ENCODE peak calls at places on chromosomes 1 and 21, in seven cellular contexts. Q is small intestine, F is RWPE1, T is IMR-90, H is aorta, D is cardiac muscle cell, Y is prostate gland. N is an unnamed sample.

GRCh38 chr21:39384674-39385298 is 35.9 kb upstream of the HMGN1 start:
- DNase-seq in Q (peak; percentile 9), F (no peak), T (peak; percentile 55), H (no peak), D (no peak), Y (no peak), N (no peak)

GRCh38 chr21:16378570-16378969 is 648.8 kb downstream of the USP25 start:
- DNase-seq in Q (no peak), F (no peak), T (no peak), H (no peak), D (no peak), Y (no peak), N (no peak)

GRCh38 chr1:8705104-8705503 is 112.3 kb downstream of the RERE start:
- DNase-seq in Q (no peak), F (no peak), T (no peak), H (no peak), D (no peak), Y (peak; percentile 22), N (no peak)

GRCh38 chr1:194975913-194976312 is 1632.3 kb downstream of the KCNT2 start:
- DNase-seq in Q (no peak), F (no peak), T (peak; percentile 62), H (no peak), D (no peak), Y (no peak), N (no peak)

GRCh38 chr1:78211483-78212092 is 165.8 kb downstream of the GIPC2 start:
- DNase-seq in Q (no peak), F (no peak), T (no peak), H (peak; percentile 32), D (no peak), Y (no peak), N (no peak)

GRCh38 chr1:14263207-14263606 is 335.3 kb upstream of the KAZN start:
- DNase-seq in Q (no peak), F (no peak), T (no peak), H (no peak), D (no peak), Y (no peak), N (no peak)

GRCh38 chr1:175814885-175815284 is 71.5 kb upstream of the TNR start:
- DNase-seq in Q (no peak), F (no peak), T (no peak), H (no peak), D (no peak), Y (no peak), N (no peak)

GRCh38 chr21:21195417-21195816 is 197.2 kb downstream of the NCAM2 start:
- DNase-seq in Q (no peak), F (no peak), T (no peak), H (no peak), D (no peak), Y (no peak), N (no peak)

GRCh38 chr1:226624526-226624925 is 76.0 kb downstream of the STUM start:
- DNase-seq in Q (no peak), F (peak; percentile 94), T (peak; percentile 46), H (peak; percentile 55), D (peak; percentile 13), Y (no peak), N (no peak)

GRCh38 chr1:90154711-90155110 is 159.8 kb downstream of the ZNF326 start:
- DNase-seq in Q (no peak), F (no peak), T (no peak), H (no peak), D (no peak), Y (no peak), N (no peak)

GRCh38 chr1:202205523-202206190 is 12.1 kb downstream of the LGR6 start:
- DNase-seq in Q (no peak), F (no peak), T (no peak), H (no peak), D (peak; percentile 21), Y (no peak), N (no peak)

GRCh38 chr21:41207401-41208388 is 39.7 kb downstream of the BACE2 start:
- DNase-seq in Q (peak; percentile 80), F (no peak), T (peak; percentile 86), H (peak; percentile 88), D (peak; percentile 89), Y (peak; percentile 56), N (no peak)

GRCh38 chr1:221637641-221638041 is 104.2 kb downstream of the DUSP10 start:
- DNase-seq in Q (no peak), F (no peak), T (peak; percentile 34), H (no peak), D (peak; percentile 12), Y (no peak), N (no peak)

GRCh38 chr1:39639333-39640130 is at the start of gene HEYL:
- DNase-seq in Q (peak; percentile 52), F (peak; percentile 40), T (peak; percentile 19), H (peak; percentile 94), D (peak; percentile 56), Y (no peak), N (no peak)

GRCh38 chr1:167200749-167201148 is 19.9 kb upstream of the POU2F1 start:
- DNase-seq in Q (no peak), F (no peak), T (no peak), H (no peak), D (no peak), Y (no peak), N (no peak)

GRCh38 chr1:20848162-20848561 is 61.1 kb upstream of the HP1BP3 start:
- DNase-seq in Q (no peak), F (no peak), T (peak; percentile 49), H (no peak), D (no peak), Y (no peak), N (no peak)

GRCh38 chr1:226209307-226210059 is 14.0 kb upstream of the MIXL1 start:
- DNase-seq in Q (no peak), F (no peak), T (no peak), H (no peak), D (no peak), Y (no peak), N (no peak)

GRCh38 chr1:101060992-101061391 is 35.4 kb upstream of the DPH5 start:
- DNase-seq in Q (no peak), F (no peak), T (no peak), H (no peak), D (no peak), Y (no peak), N (no peak)

GRCh38 chr1:43930949-43931275 is 2.7 kb upstream of the ARTN start:
- DNase-seq in Q (no peak), F (no peak), T (no peak), H (no peak), D (no peak), Y (no peak), N (no peak)
- H3K27ac ChIP-seq in Q (no peak overlapping the region), F (peak overlapping the region; percentile 96), T (no peak overlapping the region), H (no peak overlapping the region), D (no peak overlapping the region), Y (no peak overlapping the region), N (peak overlapping the region; percentile 52)

DNA sequence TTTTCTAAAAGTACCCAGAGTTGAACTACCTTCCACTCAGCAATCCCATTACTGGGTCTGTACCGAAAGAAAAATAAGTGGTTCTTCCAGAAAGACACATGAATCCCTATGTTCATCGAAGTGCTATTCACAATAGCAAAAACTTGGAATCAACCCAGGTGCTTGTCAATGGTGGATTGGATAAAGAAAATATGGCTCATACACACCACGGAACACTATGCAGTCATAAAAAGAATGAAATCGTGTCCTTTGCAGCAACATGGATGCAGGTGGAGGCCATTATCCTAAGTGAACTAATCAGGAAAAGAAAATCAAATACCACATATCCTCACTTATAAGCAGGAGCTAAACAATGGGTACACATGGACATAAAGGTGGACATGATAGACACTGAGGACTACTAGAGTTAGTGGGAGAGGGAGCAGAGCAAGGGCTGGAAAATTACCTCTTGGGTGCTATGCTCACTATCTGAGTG is 32.9 kb upstream of the JUN start:
- DNase-seq in Q (no peak), F (no peak), T (peak; percentile 8), H (no peak), D (peak; percentile 31), Y (no peak), N (no peak)
- H3K27ac ChIP-seq in Q (peak overlapping the region; percentile 99), F (peak overlapping the region; percentile 96), T (peak overlapping the region; percentile 97), H (peak overlapping the region; percentile 94), D (no peak overlapping the region), Y (peak overlapping the region; percentile 90), N (peak overlapping the region; percentile 91)

GRCh38 chr1:81424056-81424455 is 376.7 kb upstream of the ADGRL2 start:
- DNase-seq in Q (no peak), F (no peak), T (peak; percentile 8), H (no peak), D (peak; percentile 70), Y (no peak), N (no peak)

GRCh38 chr1:81428998-81429397 is 371.7 kb upstream of the ADGRL2 start:
- DNase-seq in Q (peak; percentile 22), F (no peak), T (no peak), H (no peak), D (no peak), Y (no peak), N (no peak)

GRCh38 chr1:81430236-81430635 is 370.5 kb upstream of the ADGRL2 start:
- DNase-seq in Q (no peak), F (no peak), T (no peak), H (no peak), D (no peak), Y (no peak), N (no peak)

GRCh38 chr1:81420760-81421159 is 380.0 kb upstream of the ADGRL2 start:
- DNase-seq in Q (no peak), F (no peak), T (no peak), H (no peak), D (no peak), Y (no peak), N (no peak)

DNA sequence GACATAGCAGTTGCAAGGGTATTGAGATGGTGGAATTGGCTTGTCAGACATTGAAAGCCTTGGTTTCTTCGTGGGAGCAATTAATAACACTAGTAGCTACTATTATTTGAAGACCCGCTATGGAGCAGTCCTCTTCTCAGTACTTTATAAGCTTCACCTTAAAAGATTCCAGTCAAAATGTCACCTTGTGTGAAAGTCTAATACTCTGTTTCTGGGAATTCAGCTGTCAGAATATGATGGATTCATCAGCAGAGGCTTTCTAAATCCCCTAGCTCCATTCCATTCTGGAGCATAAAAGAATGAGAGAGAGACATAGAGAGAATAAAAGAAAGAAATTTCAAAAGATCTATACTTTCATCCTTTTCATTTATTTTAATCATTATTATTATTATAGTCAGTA is 375.9 kb upstream of the ADGRL2 start:
- DNase-seq in Q (no peak), F (no peak), T (no peak), H (no peak), D (no peak), Y (no peak), N (no peak)
- H3K27ac ChIP-seq in Q (no peak overlapping the region), F (no peak overlapping the region), T (no peak overlapping the region), H (no peak overlapping the region), D (peak overlapping the region; percentile 72), Y (no peak overlapping the region), N (no peak overlapping the region)

DNA sequence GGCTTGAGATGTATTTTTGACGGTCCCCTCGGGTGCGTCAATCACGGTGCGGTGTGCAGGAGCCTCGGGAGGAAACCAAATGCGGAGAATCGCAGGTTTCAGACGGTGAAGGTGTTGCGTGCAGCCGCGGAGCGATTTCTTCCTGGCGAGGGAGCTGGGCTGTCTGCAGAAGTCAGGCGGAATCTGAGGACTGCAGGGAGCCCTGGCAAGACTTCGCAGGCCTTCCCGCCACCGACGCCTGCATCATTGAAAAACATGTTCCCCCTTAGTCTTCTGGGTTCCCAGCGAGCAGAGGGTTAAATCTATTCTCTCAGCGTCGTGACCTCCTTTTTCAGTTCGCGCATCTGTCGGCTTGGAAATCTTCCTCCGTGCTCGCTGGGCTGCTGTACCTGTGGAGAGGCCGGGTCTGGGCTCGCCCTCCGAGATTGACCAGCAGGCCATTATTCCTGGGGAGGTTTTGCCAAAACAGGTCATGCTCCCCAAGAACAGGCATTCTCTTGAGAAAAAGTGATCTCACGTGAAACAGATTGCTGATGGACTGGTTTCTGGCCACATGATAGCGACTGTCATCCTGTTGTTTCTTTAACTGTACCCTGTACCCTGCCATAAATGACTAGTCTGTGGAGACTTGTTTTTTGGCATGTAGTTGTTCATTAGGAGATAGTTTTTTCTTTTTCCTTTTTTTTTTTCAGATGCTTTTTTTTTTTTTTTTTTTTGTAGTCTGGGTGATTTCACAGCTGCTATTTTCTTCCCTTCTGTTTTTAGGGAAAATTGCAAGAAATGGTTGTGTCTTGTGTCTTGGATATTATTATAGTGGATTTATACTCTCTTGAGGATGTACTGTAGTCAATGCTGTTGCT is 897 bp downstream of the EPB41 start:
- DNase-seq in Q (peak; percentile 51), F (peak; percentile 25), T (peak; percentile 41), H (no peak), D (peak; percentile 52), Y (peak; percentile 30), N (no peak)
- H3K27ac ChIP-seq in Q (peak overlapping the region; percentile 13), F (peak overlapping the region; percentile 55), T (no peak overlapping the region), H (no peak overlapping the region), D (peak overlapping the region; percentile 84), Y (peak overlapping the region; percentile 71), N (peak overlapping the region; percentile 71)

N was measured in esophagus squamous epithelium.